ENCODE peak calls at places on chromosome 3, in six cellular contexts. V, T, L, A, Z and O are unnamed samples. For H3K9me3, the result is how much of the 10 kb centered on the place peaks cover.

GRCh38 chr3:66476852-66477381 is 23.9 kb downstream of the LRIG1 start:
- DNase-seq in T (no peak), V (no peak), A (no peak), Z (no peak), L (peak), O (no peak)

GRCh38 chr3:106745344-106746168 is 631.7 kb upstream of the CCDC54 start:
- DNase-seq in Z (peak), A (no peak), T (no peak), L (no peak), V (no peak), O (no peak)

GRCh38 chr3:156685752-156686151 is 11.4 kb downstream of the TIPARP start:
- DNase-seq in V (no peak), Z (no peak), T (no peak), A (no peak), L (no peak), O (no peak)

GRCh38 chr3:144629413-144629812 is 657.8 kb downstream of the DIPK2A start:
- DNase-seq in L (no peak), T (no peak), A (no peak), Z (no peak), V (no peak), O (no peak)

GRCh38 chr3:8328971-8329370 is 172.7 kb upstream of the LMCD1 start:
- DNase-seq in Z (peak), A (no peak), L (no peak), T (no peak), V (no peak), O (no peak)

GRCh38 chr3:10196389-10197052 is 31.8 kb downstream of the IRAK2 start:
- DNase-seq in L (peak), T (no peak), Z (peak), V (peak), A (no peak), O (no peak)

GRCh38 chr3:167274141-167274874 is 105.8 kb downstream of the ZBBX start:
- DNase-seq in V (no peak), Z (no peak), T (no peak), A (peak), L (no peak), O (no peak)

GRCh38 chr3:140388525-140388924 is 289.3 kb upstream of the TRIM42 start:
- DNase-seq in T (no peak), L (no peak), Z (no peak), V (no peak), A (no peak), O (no peak)

GRCh38 chr3:99780749-99781148 is 36.9 kb upstream of the CMSS1 start:
- DNase-seq in Z (peak), L (no peak), V (no peak), T (no peak), A (no peak), O (no peak)

GRCh38 chr3:41328916-41329315 is 129.6 kb downstream of the CTNNB1 start:
- DNase-seq in Z (peak), L (no peak), V (no peak), A (no peak), T (no peak), O (no peak)

GRCh38 chr3:161215186-161215585 is 5.9 kb upstream of the NMD3 start:
- DNase-seq in T (no peak), Z (no peak), L (no peak), V (no peak), A (no peak), O (no peak)

GRCh38 chr3:99781761-99782160 is 35.9 kb upstream of the CMSS1 start:
- DNase-seq in L (no peak), A (no peak), Z (peak), T (no peak), V (no peak), O (no peak)

DNA sequence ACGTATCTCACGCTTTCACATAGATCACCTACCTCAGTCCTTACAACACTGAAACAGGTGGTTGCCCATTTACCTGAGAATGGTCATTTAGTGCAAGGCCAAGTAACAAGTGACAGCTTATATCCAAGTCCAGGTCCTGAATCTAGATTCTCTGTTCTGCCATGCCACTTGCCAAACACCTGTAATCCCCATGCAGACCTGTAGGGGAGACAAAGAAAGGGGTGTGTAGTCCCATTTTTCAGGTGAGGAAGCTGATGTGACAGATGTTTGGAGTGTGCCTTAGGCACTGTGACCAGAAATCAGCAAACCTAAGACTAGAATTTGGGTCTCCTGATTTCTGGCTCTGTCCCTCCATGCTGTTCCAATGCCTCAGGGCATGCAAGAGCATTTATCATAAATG is 12.7 kb downstream of the ZNF35 start:
- DNase-seq in L (no peak), T (no peak), Z (no peak), A (no peak), V (no peak), O (no peak)
- H3K9me3 ChIP-seq in L (under half), T (under half), Z (under half), A (under half), V (under half), O (under half)

GRCh38 chr3:7309707-7310106 is 448.8 kb downstream of the GRM7 start:
- DNase-seq in T (peak), V (peak), Z (peak), L (peak), A (peak), O (peak)

GRCh38 chr3:7305561-7305960 is 444.6 kb downstream of the GRM7 start:
- DNase-seq in T (no peak), V (no peak), A (no peak), Z (no peak), L (no peak), O (no peak)

GRCh38 chr3:7307410-7307809 is 446.5 kb downstream of the GRM7 start:
- DNase-seq in L (no peak), T (no peak), A (no peak), V (no peak), Z (peak), O (no peak)

DNA sequence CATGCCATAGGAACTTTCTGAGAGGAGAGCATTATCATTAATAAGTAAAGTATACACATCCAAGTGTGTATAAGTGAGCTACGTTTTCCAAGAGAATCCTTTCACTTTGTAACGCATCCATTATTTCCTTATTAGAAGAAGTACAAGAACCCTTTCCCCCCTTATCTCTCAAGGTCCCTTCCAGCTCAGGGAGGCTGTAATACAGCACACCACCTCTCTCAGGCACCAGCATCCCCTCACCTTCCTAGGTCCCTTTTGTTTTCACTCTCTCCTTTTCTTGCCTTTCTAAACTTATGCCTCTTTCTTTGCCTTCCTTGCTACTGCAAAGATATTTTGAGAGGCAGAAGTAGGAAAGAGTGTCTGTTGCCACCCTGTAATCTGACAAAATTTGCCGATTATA is 446.0 kb downstream of the GRM7 start:
- DNase-seq in V (no peak), A (no peak), Z (no peak), T (no peak), L (no peak), O (no peak)
- H3K9me3 ChIP-seq in V (under half), A (under half), Z (under half), T (under half), L (under half), O (under half)

DNA sequence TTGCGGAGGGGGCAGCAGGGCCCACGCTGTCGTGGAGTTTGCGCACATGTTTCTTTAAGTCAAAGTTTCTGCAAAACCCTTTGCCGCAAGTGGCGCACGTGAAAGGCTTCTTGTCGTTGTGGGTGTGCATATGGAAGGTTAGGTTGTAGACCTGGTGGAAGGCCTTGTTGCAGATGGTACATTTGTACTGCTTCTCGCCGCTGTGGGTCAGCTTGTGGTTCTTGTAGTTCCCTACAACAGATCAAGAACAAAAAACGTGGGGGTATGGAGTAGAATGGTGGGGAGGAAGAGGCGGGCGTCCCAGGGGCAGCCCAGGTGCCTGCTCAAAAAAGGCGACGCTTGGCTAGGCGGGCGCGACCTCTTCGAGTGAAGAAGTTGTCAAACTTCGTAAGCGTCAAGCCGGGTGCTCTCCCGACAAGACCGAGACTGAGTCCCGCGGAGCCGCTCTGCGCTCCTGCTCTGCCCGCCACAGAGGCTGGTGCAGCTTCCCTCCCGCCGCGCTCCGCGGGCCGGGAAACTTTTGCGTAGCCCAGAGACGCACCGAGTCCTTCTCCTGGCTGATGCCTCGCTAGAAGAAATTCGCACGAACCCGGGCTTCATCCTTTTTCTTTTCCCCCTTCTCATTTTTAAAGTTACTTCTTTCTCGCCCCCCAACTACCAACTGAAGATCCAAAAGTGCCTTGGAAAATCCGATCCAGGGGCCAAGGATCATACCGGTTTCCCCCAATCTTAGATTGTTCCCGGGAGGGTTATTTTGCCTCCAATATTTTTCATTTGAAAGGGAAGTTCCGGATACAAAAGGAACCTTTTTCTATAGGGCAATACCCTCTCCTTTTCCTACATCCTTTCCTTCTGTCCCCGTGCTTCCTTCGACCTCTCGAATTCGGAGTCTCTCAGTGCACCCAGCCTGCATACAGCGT is 3.0 kb downstream of the FEZF2 start:
- DNase-seq in Z (no peak), V (no peak), A (no peak), L (no peak), T (no peak), O (no peak)
- H3K9me3 ChIP-seq in Z (under half), V (under half), A (under half), L (under half), T (under half), O (under half)

DNA sequence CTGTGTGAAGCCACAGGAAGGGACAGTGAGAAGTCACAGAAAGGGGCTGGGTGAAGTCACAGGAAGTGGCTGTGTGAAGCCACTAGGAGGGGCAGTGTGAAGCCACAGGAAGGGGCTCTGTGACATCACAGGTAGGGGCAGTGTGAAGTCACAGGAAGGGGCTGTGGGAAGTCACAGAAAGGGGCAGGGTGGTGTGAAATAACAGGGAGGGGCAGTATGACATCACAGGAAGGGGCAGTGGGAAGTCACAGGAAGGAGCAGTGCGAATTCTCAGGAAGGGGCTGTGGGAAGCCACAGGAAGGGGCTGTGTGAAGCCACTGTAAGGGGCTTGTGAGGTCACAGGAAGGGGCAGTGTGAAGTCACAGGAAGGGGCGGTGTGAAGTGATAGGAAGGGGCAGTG is 35.9 kb downstream of the GASK1A start:
- DNase-seq in A (no peak), Z (no peak), L (no peak), V (no peak), T (no peak), O (no peak)
- H3K9me3 ChIP-seq in A (under half), Z (under half), L (under half), V (under half), T (under half), O (under half)

DNA sequence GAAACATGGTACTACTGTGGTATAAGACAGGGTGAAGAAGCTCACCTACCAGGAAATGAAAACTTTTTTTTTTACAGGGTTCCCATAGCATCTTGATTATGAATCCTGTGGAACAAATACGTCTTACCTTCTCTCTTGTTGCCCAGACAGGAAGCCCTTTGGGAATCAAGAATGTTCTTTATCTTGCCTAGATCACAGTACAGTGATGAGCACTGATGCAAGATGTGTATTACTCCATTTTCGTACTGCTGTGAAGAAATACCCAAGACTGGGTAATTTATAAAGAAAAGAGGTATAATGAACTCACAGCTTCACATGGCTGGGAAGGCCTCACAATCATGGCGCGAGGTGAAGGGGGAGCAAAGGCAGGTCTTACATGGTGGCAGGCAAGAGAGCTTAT is 281.3 kb downstream of the UBE2E2 start:
- DNase-seq in Z (no peak), T (no peak), V (no peak), A (no peak), L (no peak), O (no peak)
- H3K9me3 ChIP-seq in Z (under half), T (under half), V (under half), A (under half), L (under half), O (under half)

GRCh38 chr3:21356402-21356801 is 394.6 kb downstream of the ZNF385D start:
- DNase-seq in Z (peak), A (no peak), V (no peak), L (no peak), T (no peak), O (no peak)
- H3K9me3 ChIP-seq in Z (under half), A (under half), V (under half), L (under half), T (under half), O (under half)

DNA sequence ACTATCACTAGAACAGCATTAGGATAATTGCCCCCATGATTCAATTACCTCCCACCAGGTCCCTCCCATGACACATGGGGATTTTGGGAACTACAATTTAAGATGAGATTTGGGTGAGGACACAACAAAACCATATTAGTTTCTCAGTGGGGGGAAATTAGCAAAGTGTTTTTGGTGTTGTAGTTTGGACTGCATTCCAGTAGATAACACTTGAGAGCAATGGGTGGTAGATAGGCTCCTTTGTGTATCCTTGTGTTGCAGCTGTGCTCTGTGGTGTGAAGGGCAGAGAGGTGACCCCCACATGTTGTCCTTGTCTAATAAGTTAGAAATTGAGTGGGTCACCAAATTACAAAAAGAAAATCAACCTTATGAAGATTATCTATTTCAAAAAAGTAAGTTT is 223.8 kb downstream of the SATB1 start:
- DNase-seq in A (no peak), T (no peak), V (no peak), L (no peak), Z (no peak), O (no peak)
- H3K9me3 ChIP-seq in A (under half), T (under half), V (under half), L (under half), Z (under half), O (under half)

DNA sequence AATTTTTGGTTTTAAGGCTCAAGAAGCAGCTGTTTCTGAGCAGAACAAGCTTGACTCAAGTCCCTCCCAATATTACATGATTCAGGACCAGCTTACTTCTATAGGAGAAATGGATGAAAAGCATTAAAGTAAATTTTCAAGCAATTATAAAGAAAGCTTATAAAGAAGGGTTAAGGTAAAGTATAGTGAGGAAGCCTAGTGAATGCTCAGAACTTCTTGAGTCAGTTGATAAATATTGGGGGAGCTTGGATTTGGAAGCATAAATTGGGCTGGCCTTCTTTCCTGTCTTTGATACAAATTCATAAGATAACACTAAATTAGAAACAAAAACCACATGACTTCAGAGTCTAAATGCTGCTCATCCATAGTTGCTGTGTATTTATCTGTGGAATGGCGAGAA is 156.0 kb downstream of the CHL1 start:
- DNase-seq in V (no peak), A (no peak), Z (no peak), L (no peak), T (no peak), O (no peak)
- H3K9me3 ChIP-seq in V (under half), A (under half), Z (under half), L (under half), T (under half), O (under half)

GRCh38 chr3:44571024-44571423 is 13.7 kb upstream of the ZNF660 start:
- DNase-seq in V (no peak), L (no peak), Z (no peak), A (no peak), T (no peak), O (no peak)
- H3K9me3 ChIP-seq in V (under half), L (under half), Z (under half), A (under half), T (under half), O (under half)

GRCh38 chr3:373193-373784 is 176.7 kb downstream of the CHL1 start:
- DNase-seq in V (no peak), A (no peak), Z (no peak), T (no peak), L (no peak), O (no peak)
- H3K9me3 ChIP-seq in V (under half), A (under half), Z (under half), T (under half), L (under half), O (under half)